ENCODE peak calls at places on chromosomes 6 and 20, in nine cellular contexts. G is psoas muscle; Z is stomach; Y is anterior cingulate cortex; M is NCI-H2081; I is AG04450; J is stimulated activated CD4-positive, alpha-beta T cell treated with anti-CD3 and anti-CD28 coated beads, Interleukin-4, amount 100 ng/mL, for 1 hour; X is NCI-H187; U is putamen. T is an unnamed sample.

GRCh38 chr6:28794175-28795002 is 129.4 kb downstream of the TRIM27 start:
- DNase-seq in Y (no peak), U (no peak), M (peak), Z (no peak), G (no peak), I (no peak), X (no peak), J (no peak), T (no peak)

GRCh38 chr20:14687317-14687716 is 349.9 kb upstream of the FLRT3 start:
- DNase-seq in M (no peak), Y (no peak), X (no peak), I (no peak), Z (no peak), U (no peak), J (no peak), G (no peak), T (no peak)

GRCh38 chr6:164078551-164079274 is 664.2 kb downstream of the QKI start:
- DNase-seq in Y (no peak), G (no peak), I (no peak), J (no peak), X (no peak), Z (no peak), M (no peak), U (no peak), T (no peak)

GRCh38 chr20:49447946-49448809 is 34.3 kb downstream of the KCNB1 start:
- DNase-seq in Z (no peak), U (no peak), G (peak), Y (no peak), I (no peak), J (no peak), X (no peak), M (no peak), T (no peak)

GRCh38 chr6:160427312-160428068 is 79.3 kb downstream of the SLC22A3 start:
- DNase-seq in G (no peak), Z (no peak), X (no peak), U (no peak), J (no peak), Y (no peak), M (no peak), I (no peak), T (no peak)

GRCh38 chr6:72616406-72617015 is 5.4 kb upstream of the KCNQ5 start:
- DNase-seq in G (no peak), Y (no peak), U (peak), M (peak), Z (no peak), X (no peak), I (no peak), J (no peak), T (no peak)

GRCh38 chr20:5077761-5078387 is 41.9 kb downstream of the PCNA start:
- DNase-seq in M (no peak), I (no peak), G (no peak), Z (no peak), X (no peak), J (no peak), Y (no peak), U (no peak), T (no peak)

GRCh38 chr6:143598466-143599080 is 79.2 kb upstream of the PHACTR2 start:
- DNase-seq in U (no peak), Z (no peak), G (no peak), X (no peak), J (peak), I (no peak), Y (no peak), M (no peak), T (no peak)

GRCh38 chr6:157449610-157450009 is 68.6 kb downstream of the ZDHHC14 start:
- DNase-seq in Y (no peak), G (no peak), U (no peak), Z (no peak), J (no peak), X (no peak), I (peak), M (no peak), T (no peak)

GRCh38 chr6:121612916-121613315 is 177.5 kb downstream of the GJA1 start:
- DNase-seq in Y (no peak), J (no peak), X (no peak), I (no peak), U (no peak), Z (no peak), M (no peak), G (no peak), T (no peak)

T was measured in kidney.